ENCODE peak calls at places on chromosomes 1 and 21, in four cellular contexts. One of them, this sample, is unnamed.

GRCh38 chr1:202014915-202015676 is 4.7 kb downstream of the ELF3 start:
- DNase-seq in esophagus squamous epithelium: no peak
- DNase-seq in GM12878: no peak
- DNase-seq in neural crest cell: no peak
- DNase-seq in this sample: no peak

GRCh38 chr1:55472115-55472514 is 257.0 kb upstream of the USP24 start:
- DNase-seq in GM12878: no peak
- DNase-seq in esophagus squamous epithelium: no peak
- DNase-seq in neural crest cell: no peak
- DNase-seq in this sample: no peak

GRCh38 chr1:109327285-109327684 is 20.5 kb upstream of the MYBPHL start:
- DNase-seq in GM12878: no peak
- DNase-seq in neural crest cell: no peak
- DNase-seq in esophagus squamous epithelium: no peak
- DNase-seq in this sample: no peak

GRCh38 chr1:209692296-209692695 is 12.3 kb upstream of the HSD11B1 start:
- DNase-seq in neural crest cell: no peak
- DNase-seq in GM12878: no peak
- DNase-seq in esophagus squamous epithelium: no peak
- DNase-seq in this sample: no peak

GRCh38 chr1:60510162-60510561 is 436.6 kb upstream of the C1orf87 start:
- DNase-seq in GM12878: no peak
- DNase-seq in esophagus squamous epithelium: no peak
- DNase-seq in neural crest cell: no peak
- DNase-seq in this sample: no peak

GRCh38 chr21:25385912-25386474 is 221.3 kb downstream of the MRPL39 start:
- DNase-seq in esophagus squamous epithelium: no peak
- DNase-seq in neural crest cell: no peak
- DNase-seq in GM12878: no peak
- DNase-seq in this sample: peak; percentile 38

GRCh38 chr1:203307690-203308126 is 2.4 kb downstream of the BTG2 start:
- DNase-seq in GM12878: no peak
- DNase-seq in neural crest cell: no peak
- DNase-seq in esophagus squamous epithelium: no peak
- DNase-seq in this sample: no peak

GRCh38 chr1:76587213-76587612 is 280.1 kb upstream of the ST6GALNAC5 start:
- DNase-seq in GM12878: no peak
- DNase-seq in esophagus squamous epithelium: no peak
- DNase-seq in neural crest cell: no peak
- DNase-seq in this sample: no peak

GRCh38 chr1:26126321-26127084 is 14.9 kb downstream of the PDIK1L start:
- DNase-seq in esophagus squamous epithelium: no peak
- DNase-seq in GM12878: no peak
- DNase-seq in neural crest cell: no peak
- DNase-seq in this sample: peak; percentile 55

GRCh38 chr1:110616587-110616986 is 10.4 kb upstream of the KCNA2 start:
- DNase-seq in GM12878: no peak
- DNase-seq in neural crest cell: no peak
- DNase-seq in esophagus squamous epithelium: no peak
- DNase-seq in this sample: no peak

GRCh38 chr1:151108331-151108730 is 37.8 kb downstream of the GABPB2 start:
- DNase-seq in esophagus squamous epithelium: no peak
- DNase-seq in GM12878: no peak
- DNase-seq in neural crest cell: no peak
- DNase-seq in this sample: no peak

GRCh38 chr1:42146916-42147320 is 6.3 kb upstream of the GUCA2B start:
- DNase-seq in esophagus squamous epithelium: no peak
- DNase-seq in neural crest cell: peak; percentile 62
- DNase-seq in GM12878: no peak
- DNase-seq in this sample: peak; percentile 13

GRCh38 chr1:116755681-116756080 is 1.5 kb downstream of the CD2 start:
- DNase-seq in neural crest cell: no peak
- DNase-seq in esophagus squamous epithelium: no peak
- DNase-seq in GM12878: no peak
- DNase-seq in this sample: no peak

GRCh38 chr1:27428316-27429028 is 36.0 kb downstream of the GPR3 start:
- DNase-seq in GM12878: no peak
- DNase-seq in esophagus squamous epithelium: no peak
- DNase-seq in neural crest cell: no peak
- DNase-seq in this sample: no peak

GRCh38 chr1:219659682-219660081 is 46.8 kb upstream of the ZC3H11B start:
- DNase-seq in neural crest cell: no peak
- DNase-seq in GM12878: no peak
- DNase-seq in esophagus squamous epithelium: no peak
- DNase-seq in this sample: no peak

GRCh38 chr21:27301216-27301615 is 334.3 kb upstream of the ADAMTS5 start:
- DNase-seq in esophagus squamous epithelium: no peak
- DNase-seq in GM12878: no peak
- DNase-seq in neural crest cell: no peak
- DNase-seq in this sample: no peak

GRCh38 chr1:96010000-96010399 is 711.6 kb upstream of the PTBP2 start:
- DNase-seq in neural crest cell: no peak
- DNase-seq in GM12878: no peak
- DNase-seq in esophagus squamous epithelium: no peak
- DNase-seq in this sample: no peak

GRCh38 chr1:206556047-206556747 is 48.9 kb downstream of the RASSF5 start:
- DNase-seq in GM12878: no peak
- DNase-seq in esophagus squamous epithelium: no peak
- DNase-seq in neural crest cell: no peak
- DNase-seq in this sample: no peak

GRCh38 chr21:15138475-15138874 is 73.7 kb upstream of the NRIP1 start:
- DNase-seq in neural crest cell: no peak
- DNase-seq in GM12878: no peak
- DNase-seq in esophagus squamous epithelium: no peak
- DNase-seq in this sample: no peak

GRCh38 chr1:183543619-183544204 is 46.5 kb downstream of the NCF2 start:
- DNase-seq in neural crest cell: no peak
- DNase-seq in GM12878: peak; percentile 19
- DNase-seq in esophagus squamous epithelium: no peak
- DNase-seq in this sample: no peak

GRCh38 chr1:21668232-21669032 is 725 bp downstream of the RAP1GAP start:
- DNase-seq in esophagus squamous epithelium: no peak
- DNase-seq in GM12878: no peak
- DNase-seq in neural crest cell: no peak
- DNase-seq in this sample: no peak

GRCh38 chr1:21670956-21671902 is 2.1 kb upstream of the RAP1GAP start:
- DNase-seq in GM12878: no peak
- DNase-seq in esophagus squamous epithelium: no peak
- DNase-seq in neural crest cell: no peak
- DNase-seq in this sample: no peak

GRCh38 chr1:21670059-21670881 is 1.1 kb upstream of the RAP1GAP start:
- DNase-seq in esophagus squamous epithelium: no peak
- DNase-seq in GM12878: no peak
- DNase-seq in neural crest cell: no peak
- DNase-seq in this sample: no peak

GRCh38 chr1:21669033-21669286 is 197 bp downstream of the RAP1GAP start:
- DNase-seq in esophagus squamous epithelium: no peak
- DNase-seq in neural crest cell: no peak
- DNase-seq in GM12878: no peak
- DNase-seq in this sample: no peak

DNA sequence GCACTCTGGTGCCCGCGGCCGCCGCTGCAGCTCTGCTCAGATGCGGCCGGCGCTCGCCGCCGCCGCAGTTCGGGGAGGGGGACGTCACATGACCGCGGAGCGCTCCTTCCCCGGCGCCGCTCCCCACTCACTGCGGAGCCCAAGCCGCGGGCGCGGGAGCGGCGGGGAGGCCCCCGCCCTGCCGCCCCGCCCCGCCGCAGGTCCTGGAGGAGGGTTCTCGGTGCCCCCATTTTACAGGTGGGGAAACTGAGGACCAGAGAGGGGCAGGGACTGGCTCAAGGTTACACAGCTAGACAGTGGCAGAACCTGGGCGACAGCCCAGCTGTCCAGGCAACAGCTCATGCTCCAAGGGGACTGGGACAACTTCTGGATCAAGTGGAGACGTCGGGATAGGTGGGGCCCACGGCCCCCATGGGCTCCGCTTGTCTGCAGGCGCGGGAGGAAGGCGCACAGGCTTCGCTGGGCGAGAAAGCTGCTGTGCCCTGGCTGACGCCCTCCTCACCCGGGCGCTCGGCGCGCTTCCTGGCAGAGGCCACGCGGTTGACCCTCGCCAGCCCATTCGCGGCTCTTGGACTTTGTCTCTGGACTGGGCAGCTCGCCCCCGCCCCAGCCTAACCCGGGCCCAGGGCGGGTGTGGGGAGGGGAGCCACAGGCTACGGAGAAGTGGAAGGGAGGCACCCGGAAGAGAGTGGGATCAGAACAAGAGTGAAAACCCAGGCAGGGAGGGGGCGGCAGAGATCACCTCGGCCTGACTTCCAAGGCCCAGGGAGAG is at the start of gene RAP1GAP:
- DNase-seq in GM12878: no peak
- DNase-seq in neural crest cell: no peak
- DNase-seq in esophagus squamous epithelium: no peak
- DNase-seq in this sample: no peak
- TF ChIP-seq CTCF in GM12878: no peak
- TF ChIP-seq CTCF in neural crest cell: no peak
- TF ChIP-seq CTCF in esophagus squamous epithelium: no peak
- TF ChIP-seq CTCF in this sample: no peak

DNA sequence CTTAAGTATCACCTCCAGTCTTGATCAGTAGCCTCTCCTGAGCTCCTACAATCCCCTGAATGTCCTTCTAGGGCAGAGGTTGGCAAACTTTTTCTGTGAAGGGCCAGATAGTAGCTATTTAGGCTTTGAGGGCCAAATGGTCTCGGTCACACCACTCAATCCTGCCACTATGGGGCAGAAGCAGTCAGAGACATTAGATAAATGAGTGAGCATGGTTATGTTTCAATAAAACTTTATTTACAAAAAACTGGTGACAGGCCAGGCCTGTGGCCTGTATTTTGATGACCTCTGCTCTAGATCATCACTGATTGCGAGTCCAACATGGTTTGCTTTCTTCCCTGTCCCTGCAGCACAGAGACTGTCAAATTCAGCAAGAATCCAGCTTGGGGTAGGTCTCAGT is 36.3 kb downstream of the LRP8 start:
- DNase-seq in esophagus squamous epithelium: no peak
- DNase-seq in neural crest cell: no peak
- DNase-seq in GM12878: no peak
- DNase-seq in this sample: no peak
- TF ChIP-seq CTCF in esophagus squamous epithelium: no peak
- TF ChIP-seq CTCF in neural crest cell: no peak
- TF ChIP-seq CTCF in GM12878: peak; percentile 11
- TF ChIP-seq CTCF in this sample: peak; percentile 7

GRCh38 chr1:190373705-190374336 is 103.8 kb downstream of the BRINP3 start:
- DNase-seq in GM12878: no peak
- DNase-seq in esophagus squamous epithelium: no peak
- DNase-seq in neural crest cell: no peak
- DNase-seq in this sample: peak; percentile 4
- TF ChIP-seq CTCF in GM12878: peak; percentile 53
- TF ChIP-seq CTCF in esophagus squamous epithelium: peak; percentile 65
- TF ChIP-seq CTCF in neural crest cell: peak; percentile 73
- TF ChIP-seq CTCF in this sample: peak; percentile 61

GRCh38 chr1:29906927-29907326 is 670.6 kb downstream of the PTPRU start:
- DNase-seq in GM12878: no peak
- DNase-seq in esophagus squamous epithelium: no peak
- DNase-seq in neural crest cell: no peak
- DNase-seq in this sample: no peak

GRCh38 chr1:29916656-29917369 is 680.5 kb downstream of the PTPRU start:
- DNase-seq in neural crest cell: no peak
- DNase-seq in esophagus squamous epithelium: no peak
- DNase-seq in GM12878: no peak
- DNase-seq in this sample: no peak

DNA sequence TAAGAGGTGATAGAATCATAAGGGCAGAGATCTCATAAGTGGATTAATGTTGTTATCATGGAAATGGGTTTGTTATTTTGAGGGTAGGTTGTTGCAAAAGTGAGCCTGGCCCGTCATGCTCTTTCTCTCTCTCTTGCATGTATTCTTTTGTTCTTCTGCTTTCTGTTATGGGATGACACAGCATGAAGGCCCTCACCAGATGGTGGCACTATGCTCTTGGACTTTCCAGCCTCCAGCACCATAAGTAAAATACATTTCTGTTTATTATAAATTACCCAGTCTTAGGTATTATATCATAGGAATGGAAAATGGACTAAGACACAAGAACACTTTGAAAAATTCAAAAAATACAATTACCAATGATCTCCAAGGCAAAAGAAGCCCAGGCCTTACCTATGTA is 676.1 kb downstream of the PTPRU start:
- DNase-seq in GM12878: no peak
- DNase-seq in esophagus squamous epithelium: no peak
- DNase-seq in neural crest cell: no peak
- DNase-seq in this sample: no peak
- TF ChIP-seq CTCF in GM12878: peak; percentile 31
- TF ChIP-seq CTCF in esophagus squamous epithelium: peak; percentile 30
- TF ChIP-seq CTCF in neural crest cell: peak; percentile 38
- TF ChIP-seq CTCF in this sample: peak; percentile 17

DNA sequence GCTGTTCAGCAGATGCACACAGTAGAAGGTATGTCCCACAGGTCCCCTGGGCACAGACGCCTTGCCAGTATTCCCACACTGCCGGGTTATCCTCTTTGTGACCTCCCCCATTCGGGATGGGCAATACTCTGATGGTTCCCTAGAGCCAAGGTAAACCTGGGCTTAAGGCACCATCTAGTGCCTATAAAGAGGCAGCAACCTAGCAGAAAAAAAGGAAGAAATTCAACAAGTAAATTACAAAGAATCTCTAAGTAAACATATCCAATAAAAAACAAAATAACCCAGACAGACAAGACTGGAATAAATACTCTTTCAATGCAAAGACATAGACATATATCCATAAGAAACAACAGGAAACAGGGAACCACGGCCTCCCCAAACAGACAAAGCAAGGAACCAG is 39.4 kb downstream of the HSF2BP start:
- DNase-seq in esophagus squamous epithelium: no peak
- DNase-seq in GM12878: no peak
- DNase-seq in neural crest cell: no peak
- DNase-seq in this sample: no peak
- TF ChIP-seq CTCF in esophagus squamous epithelium: peak; percentile 19
- TF ChIP-seq CTCF in GM12878: no peak
- TF ChIP-seq CTCF in neural crest cell: peak; percentile 37
- TF ChIP-seq CTCF in this sample: no peak

GRCh38 chr1:225415967-225416745 is 11.7 kb downstream of the LBR start:
- DNase-seq in neural crest cell: no peak
- DNase-seq in GM12878: no peak
- DNase-seq in esophagus squamous epithelium: no peak
- DNase-seq in this sample: no peak

GRCh38 chr1:225415307-225415706 is 12.5 kb downstream of the LBR start:
- DNase-seq in GM12878: no peak
- DNase-seq in esophagus squamous epithelium: no peak
- DNase-seq in neural crest cell: no peak
- DNase-seq in this sample: no peak

GRCh38 chr1:225412301-225412700 is 15.5 kb downstream of the LBR start:
- DNase-seq in neural crest cell: no peak
- DNase-seq in GM12878: no peak
- DNase-seq in esophagus squamous epithelium: no peak
- DNase-seq in this sample: no peak

GRCh38 chr1:225412803-225413338 is 15.0 kb downstream of the LBR start:
- DNase-seq in neural crest cell: no peak
- DNase-seq in GM12878: no peak
- DNase-seq in esophagus squamous epithelium: no peak
- DNase-seq in this sample: no peak

GRCh38 chr1:225413708-225414375 is 14.0 kb downstream of the LBR start:
- DNase-seq in neural crest cell: no peak
- DNase-seq in esophagus squamous epithelium: no peak
- DNase-seq in GM12878: no peak
- DNase-seq in this sample: no peak
- TF ChIP-seq CTCF in neural crest cell: peak; percentile 19
- TF ChIP-seq CTCF in esophagus squamous epithelium: no peak
- TF ChIP-seq CTCF in GM12878: peak; percentile 13
- TF ChIP-seq CTCF in this sample: peak; percentile 21

GRCh38 chr1:244835276-244836134 is at the start of gene COX20:
- DNase-seq in neural crest cell: no peak
- DNase-seq in GM12878: peak; percentile 60
- DNase-seq in esophagus squamous epithelium: peak; percentile 67
- DNase-seq in this sample: peak; percentile 66
- TF ChIP-seq CTCF in neural crest cell: no peak
- TF ChIP-seq CTCF in GM12878: no peak
- TF ChIP-seq CTCF in esophagus squamous epithelium: peak; percentile 18
- TF ChIP-seq CTCF in this sample: no peak